ENCODE peak calls at places on chromosomes 16 and 17, in four cellular contexts. One of them, this sample, is unnamed.

GRCh38 chr17:29066603-29067002 is 23.7 kb downstream of the PIPOX start:
- DNase-seq in cardiac fibroblast: no peak
- DNase-seq in ascending aorta: no peak
- DNase-seq in CD4-positive, alpha-beta T cell: no peak
- DNase-seq in this sample: no peak

GRCh38 chr16:30136971-30137601 is 14.1 kb upstream of the MAPK3 start:
- DNase-seq in cardiac fibroblast: no peak
- DNase-seq in ascending aorta: no peak
- DNase-seq in CD4-positive, alpha-beta T cell: no peak
- DNase-seq in this sample: no peak

GRCh38 chr16:59048876-59049275 is 314.8 kb upstream of the GOT2 start:
- DNase-seq in cardiac fibroblast: no peak
- DNase-seq in ascending aorta: no peak
- DNase-seq in CD4-positive, alpha-beta T cell: no peak
- DNase-seq in this sample: no peak

GRCh38 chr17:79563237-79564013 is 47.4 kb downstream of the RBFOX3 start:
- DNase-seq in cardiac fibroblast: peak
- DNase-seq in ascending aorta: no peak
- DNase-seq in CD4-positive, alpha-beta T cell: no peak
- DNase-seq in this sample: peak

GRCh38 chr16:88069397-88070168 is 118.3 kb downstream of the BANP start:
- DNase-seq in cardiac fibroblast: no peak
- DNase-seq in ascending aorta: no peak
- DNase-seq in CD4-positive, alpha-beta T cell: no peak
- DNase-seq in this sample: peak

GRCh38 chr16:56749806-56750491 is 20.0 kb downstream of the NUP93 start:
- DNase-seq in cardiac fibroblast: no peak
- DNase-seq in ascending aorta: no peak
- DNase-seq in CD4-positive, alpha-beta T cell: no peak
- DNase-seq in this sample: no peak

GRCh38 chr17:1653735-1654134 is 4.1 kb upstream of the RILP start:
- DNase-seq in cardiac fibroblast: no peak
- DNase-seq in ascending aorta: no peak
- DNase-seq in CD4-positive, alpha-beta T cell: no peak
- DNase-seq in this sample: no peak

GRCh38 chr17:28072935-28073533 is 30.6 kb downstream of the NLK start:
- DNase-seq in cardiac fibroblast: no peak
- DNase-seq in ascending aorta: no peak
- DNase-seq in CD4-positive, alpha-beta T cell: no peak
- DNase-seq in this sample: no peak

GRCh38 chr17:3809135-3809534 is 8.1 kb upstream of the ITGAE start:
- DNase-seq in cardiac fibroblast: no peak
- DNase-seq in ascending aorta: no peak
- DNase-seq in CD4-positive, alpha-beta T cell: no peak
- DNase-seq in this sample: no peak

GRCh38 chr17:70190959-70191805 is 21.9 kb downstream of the KCNJ2 start:
- DNase-seq in cardiac fibroblast: no peak
- DNase-seq in ascending aorta: no peak
- DNase-seq in CD4-positive, alpha-beta T cell: no peak
- DNase-seq in this sample: no peak

GRCh38 chr17:62627904-62628603 is 584 bp downstream of the MRC2 start:
- DNase-seq in cardiac fibroblast: peak
- DNase-seq in ascending aorta: peak
- DNase-seq in CD4-positive, alpha-beta T cell: no peak
- DNase-seq in this sample: no peak

GRCh38 chr17:7136266-7136877 is 21.8 kb upstream of the ASGR2 start:
- DNase-seq in cardiac fibroblast: peak
- DNase-seq in ascending aorta: peak
- DNase-seq in CD4-positive, alpha-beta T cell: peak
- DNase-seq in this sample: no peak

GRCh38 chr17:64200080-64201042 is 62.7 kb downstream of the TEX2 start:
- DNase-seq in cardiac fibroblast: peak
- DNase-seq in ascending aorta: no peak
- DNase-seq in CD4-positive, alpha-beta T cell: no peak
- DNase-seq in this sample: no peak

GRCh38 chr17:65099941-65100315 is 37.2 kb upstream of the RGS9 start:
- DNase-seq in cardiac fibroblast: peak
- DNase-seq in ascending aorta: peak
- DNase-seq in CD4-positive, alpha-beta T cell: peak
- DNase-seq in this sample: no peak

GRCh38 chr16:26672206-26672605 is 394.5 kb upstream of the C16orf82 start:
- DNase-seq in cardiac fibroblast: no peak
- DNase-seq in ascending aorta: no peak
- DNase-seq in CD4-positive, alpha-beta T cell: no peak
- DNase-seq in this sample: no peak

GRCh38 chr16:85126383-85126730 is 14.1 kb upstream of the CIBAR2 start:
- DNase-seq in cardiac fibroblast: no peak
- DNase-seq in ascending aorta: no peak
- DNase-seq in CD4-positive, alpha-beta T cell: no peak
- DNase-seq in this sample: no peak

GRCh38 chr16:16143941-16144340 is 79.4 kb downstream of the ABCC6 start:
- DNase-seq in cardiac fibroblast: no peak
- DNase-seq in ascending aorta: no peak
- DNase-seq in CD4-positive, alpha-beta T cell: no peak
- DNase-seq in this sample: no peak

GRCh38 chr17:28193241-28193640 is 125.8 kb upstream of the TMEM97 start:
- DNase-seq in cardiac fibroblast: peak
- DNase-seq in ascending aorta: no peak
- DNase-seq in CD4-positive, alpha-beta T cell: no peak
- DNase-seq in this sample: no peak

GRCh38 chr16:81397879-81398516 is 46.6 kb upstream of the CMIP start:
- DNase-seq in cardiac fibroblast: no peak
- DNase-seq in ascending aorta: no peak
- DNase-seq in CD4-positive, alpha-beta T cell: no peak
- DNase-seq in this sample: no peak

GRCh38 chr17:58533616-58534188 is 19.3 kb upstream of the MTMR4 start:
- DNase-seq in cardiac fibroblast: no peak
- DNase-seq in ascending aorta: no peak
- DNase-seq in CD4-positive, alpha-beta T cell: no peak
- DNase-seq in this sample: no peak

GRCh38 chr16:72848759-72849664 is 198.9 kb downstream of the ZFHX3 start:
- DNase-seq in cardiac fibroblast: peak
- DNase-seq in ascending aorta: peak
- DNase-seq in CD4-positive, alpha-beta T cell: no peak
- DNase-seq in this sample: peak

GRCh38 chr17:77837917-77838316 is 120.6 kb upstream of the TNRC6C start:
- DNase-seq in cardiac fibroblast: no peak
- DNase-seq in ascending aorta: peak
- DNase-seq in CD4-positive, alpha-beta T cell: no peak
- DNase-seq in this sample: no peak

GRCh38 chr16:825298-826061 is 24.9 kb upstream of the GNG13 start:
- DNase-seq in cardiac fibroblast: no peak
- DNase-seq in ascending aorta: no peak
- DNase-seq in CD4-positive, alpha-beta T cell: no peak
- DNase-seq in this sample: no peak

GRCh38 chr16:70348991-70349390 is 2.3 kb downstream of the DDX19A start:
- DNase-seq in cardiac fibroblast: peak
- DNase-seq in ascending aorta: no peak
- DNase-seq in CD4-positive, alpha-beta T cell: no peak
- DNase-seq in this sample: no peak

GRCh38 chr16:35725949-35726348 is 2266.5 kb downstream of the TP53TG3F start:
- DNase-seq in cardiac fibroblast: no peak
- DNase-seq in ascending aorta: peak
- DNase-seq in CD4-positive, alpha-beta T cell: no peak
- DNase-seq in this sample: no peak

GRCh38 chr16:55280622-55281021 is 43.4 kb upstream of the IRX6 start:
- DNase-seq in cardiac fibroblast: no peak
- DNase-seq in ascending aorta: no peak
- DNase-seq in CD4-positive, alpha-beta T cell: no peak
- DNase-seq in this sample: no peak

GRCh38 chr17:1186923-1187771 is 7.4 kb upstream of the ABR start:
- DNase-seq in cardiac fibroblast: peak
- DNase-seq in ascending aorta: peak
- DNase-seq in CD4-positive, alpha-beta T cell: peak
- DNase-seq in this sample: no peak

GRCh38 chr17:29115906-29116651 is 64.1 kb downstream of the MYO18A start:
- DNase-seq in cardiac fibroblast: peak
- DNase-seq in ascending aorta: no peak
- DNase-seq in CD4-positive, alpha-beta T cell: no peak
- DNase-seq in this sample: no peak

GRCh38 chr16:66400503-66401380 is 26.4 kb upstream of the BEAN1 start:
- DNase-seq in cardiac fibroblast: no peak
- DNase-seq in ascending aorta: peak
- DNase-seq in CD4-positive, alpha-beta T cell: no peak
- DNase-seq in this sample: no peak

GRCh38 chr16:12467418-12468210 is 336.1 kb downstream of the CPPED1 start:
- DNase-seq in cardiac fibroblast: no peak
- DNase-seq in ascending aorta: no peak
- DNase-seq in CD4-positive, alpha-beta T cell: no peak
- DNase-seq in this sample: no peak

GRCh38 chr17:4735825-4736651 is 3.6 kb upstream of the ZMYND15 start:
- DNase-seq in cardiac fibroblast: peak
- DNase-seq in ascending aorta: no peak
- DNase-seq in CD4-positive, alpha-beta T cell: no peak
- DNase-seq in this sample: no peak

GRCh38 chr16:83717814-83718213 is 90.0 kb upstream of the HSBP1 start:
- DNase-seq in cardiac fibroblast: peak
- DNase-seq in ascending aorta: no peak
- DNase-seq in CD4-positive, alpha-beta T cell: no peak
- DNase-seq in this sample: no peak

GRCh38 chr17:36183001-36183810 is 6.8 kb upstream of the TBC1D3B start:
- DNase-seq in cardiac fibroblast: peak
- DNase-seq in ascending aorta: no peak
- DNase-seq in CD4-positive, alpha-beta T cell: no peak
- DNase-seq in this sample: peak

GRCh38 chr17:44948315-44948795 is 782 bp upstream of the KIF18B start:
- DNase-seq in cardiac fibroblast: no peak
- DNase-seq in ascending aorta: no peak
- DNase-seq in CD4-positive, alpha-beta T cell: no peak
- DNase-seq in this sample: no peak

GRCh38 chr17:44947461-44948314 is at the start of gene KIF18B:
- DNase-seq in cardiac fibroblast: peak
- DNase-seq in ascending aorta: peak
- DNase-seq in CD4-positive, alpha-beta T cell: peak
- DNase-seq in this sample: peak

GRCh38 chr17:44956076-44956475 is 8.5 kb upstream of the KIF18B start:
- DNase-seq in cardiac fibroblast: no peak
- DNase-seq in ascending aorta: no peak
- DNase-seq in CD4-positive, alpha-beta T cell: no peak
- DNase-seq in this sample: no peak

GRCh38 chr17:44956998-44957981 is 9.7 kb upstream of the KIF18B start:
- DNase-seq in cardiac fibroblast: no peak
- DNase-seq in ascending aorta: no peak
- DNase-seq in CD4-positive, alpha-beta T cell: no peak
- DNase-seq in this sample: peak

DNA sequence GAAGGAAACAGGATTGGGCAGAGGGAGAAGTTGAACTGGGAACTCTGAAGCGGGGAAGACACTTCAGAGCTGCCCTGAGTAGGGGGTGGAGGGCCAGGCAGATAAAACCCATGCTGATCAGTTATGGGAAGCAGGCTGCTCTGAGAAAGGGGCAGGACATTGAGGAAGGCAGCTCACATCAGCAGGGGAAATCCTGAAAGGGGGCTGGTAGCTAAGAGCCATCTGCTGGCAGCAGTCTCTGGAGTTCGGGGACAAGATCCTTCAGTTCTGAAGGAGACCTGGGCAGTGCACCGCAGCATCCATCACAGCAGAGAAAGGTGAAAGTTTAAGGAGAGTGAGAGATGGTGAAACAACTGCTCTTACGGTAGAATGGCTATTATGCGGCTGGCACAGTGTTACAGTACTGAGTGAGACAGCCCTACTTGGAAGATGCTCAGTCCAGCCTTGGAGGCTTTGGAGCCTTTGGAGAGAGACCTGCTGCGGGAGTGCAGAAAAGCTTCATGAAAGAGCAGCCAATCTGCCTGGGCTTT is 5.4 kb upstream of the KIF18B start:
- DNase-seq in cardiac fibroblast: no peak
- DNase-seq in ascending aorta: no peak
- DNase-seq in CD4-positive, alpha-beta T cell: no peak
- DNase-seq in this sample: peak
- TF ChIP-seq CTCF in cardiac fibroblast: no peak
- TF ChIP-seq CTCF in ascending aorta: no peak
- TF ChIP-seq CTCF in CD4-positive, alpha-beta T cell: no peak
- TF ChIP-seq CTCF in this sample: no peak

GRCh38 chr17:9982159-9982558 is 77.1 kb upstream of the RCVRN start:
- DNase-seq in cardiac fibroblast: no peak
- DNase-seq in ascending aorta: no peak
- DNase-seq in CD4-positive, alpha-beta T cell: no peak
- DNase-seq in this sample: no peak
- TF ChIP-seq CTCF in cardiac fibroblast: no peak
- TF ChIP-seq CTCF in ascending aorta: no peak
- TF ChIP-seq CTCF in CD4-positive, alpha-beta T cell: no peak
- TF ChIP-seq CTCF in this sample: peak

GRCh38 chr17:81911277-81911961 is at the start of gene PCYT2:
- DNase-seq in cardiac fibroblast: peak
- DNase-seq in ascending aorta: peak
- DNase-seq in CD4-positive, alpha-beta T cell: peak
- DNase-seq in this sample: no peak
- TF ChIP-seq CTCF in cardiac fibroblast: no peak
- TF ChIP-seq CTCF in ascending aorta: no peak
- TF ChIP-seq CTCF in CD4-positive, alpha-beta T cell: no peak
- TF ChIP-seq CTCF in this sample: no peak

DNA sequence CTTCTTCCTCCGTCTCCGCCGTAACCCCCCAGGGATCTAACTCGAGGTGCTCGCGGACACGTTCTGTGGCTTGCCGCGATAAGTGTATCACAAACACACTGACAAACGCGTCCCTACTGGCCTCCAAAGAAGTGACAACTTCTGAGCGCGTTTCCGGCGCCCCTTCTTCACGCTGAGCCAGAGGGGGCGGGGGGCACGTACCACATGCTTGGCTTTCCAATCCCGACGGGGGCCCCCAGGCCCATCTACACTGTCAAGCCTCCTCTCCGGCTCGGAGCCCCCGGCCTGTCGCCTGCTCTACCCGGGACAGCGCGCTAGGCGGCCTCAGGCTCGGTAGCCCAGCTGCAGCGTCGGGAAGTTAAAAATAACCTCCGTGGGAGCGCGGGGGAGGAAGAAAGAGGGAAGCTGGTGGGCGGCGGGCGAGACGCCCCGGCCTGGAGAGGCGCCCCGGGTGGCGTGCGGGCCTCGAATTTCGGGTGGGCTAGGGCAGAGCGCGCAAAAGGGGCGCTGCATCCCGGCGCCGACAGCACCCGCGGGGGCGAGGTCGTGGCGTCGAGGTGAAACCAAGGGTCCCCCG is 676 bp upstream of the SPHK1 start:
- DNase-seq in cardiac fibroblast: peak
- DNase-seq in ascending aorta: peak
- DNase-seq in CD4-positive, alpha-beta T cell: peak
- DNase-seq in this sample: no peak
- TF ChIP-seq CTCF in cardiac fibroblast: peak
- TF ChIP-seq CTCF in ascending aorta: peak
- TF ChIP-seq CTCF in CD4-positive, alpha-beta T cell: no peak
- TF ChIP-seq CTCF in this sample: peak

GRCh38 chr17:34254651-34255380 is at the start of gene CCL2:
- DNase-seq in cardiac fibroblast: peak
- DNase-seq in ascending aorta: peak
- DNase-seq in CD4-positive, alpha-beta T cell: no peak
- DNase-seq in this sample: no peak

GRCh38 chr17:34254146-34254545 is 939 bp upstream of the CCL2 start:
- DNase-seq in cardiac fibroblast: peak
- DNase-seq in ascending aorta: no peak
- DNase-seq in CD4-positive, alpha-beta T cell: no peak
- DNase-seq in this sample: no peak

GRCh38 chr17:34255381-34255732 is 272 bp downstream of the CCL2 start:
- DNase-seq in cardiac fibroblast: no peak
- DNase-seq in ascending aorta: no peak
- DNase-seq in CD4-positive, alpha-beta T cell: no peak
- DNase-seq in this sample: no peak

GRCh38 chr17:34257299-34257985 is 2.4 kb downstream of the CCL2 start:
- DNase-seq in cardiac fibroblast: peak
- DNase-seq in ascending aorta: no peak
- DNase-seq in CD4-positive, alpha-beta T cell: no peak
- DNase-seq in this sample: no peak

GRCh38 chr17:34255841-34256240 is 756 bp downstream of the CCL2 start:
- DNase-seq in cardiac fibroblast: no peak
- DNase-seq in ascending aorta: no peak
- DNase-seq in CD4-positive, alpha-beta T cell: no peak
- DNase-seq in this sample: no peak
- TF ChIP-seq CTCF in cardiac fibroblast: no peak
- TF ChIP-seq CTCF in ascending aorta: no peak
- TF ChIP-seq CTCF in CD4-positive, alpha-beta T cell: no peak
- TF ChIP-seq CTCF in this sample: no peak